ENCODE peak calls at places on chromosomes 2 and 18, in six cellular contexts. Y is H1, A is GM12892, G is K562, H is SK-N-SH, S is HepG2. L is an unnamed sample.

GRCh38 chr2:96389728-96390127 is 54.2 kb downstream of the NCAPH start:
- DNase-seq in A (no peak), S (no peak), Y (no peak), H (no peak), G (no peak), L (no peak)

GRCh38 chr2:28835787-28836186 is 25.2 kb downstream of the SPDYA start:
- DNase-seq in H (no peak), S (no peak), A (no peak), G (no peak), Y (no peak), L (no peak)

GRCh38 chr2:165927774-165928173 is 25.8 kb downstream of the TTC21B start:
- DNase-seq in G (no peak), H (no peak), Y (no peak), S (no peak), A (no peak), L (no peak)

GRCh38 chr2:5933669-5934068 is 241.5 kb downstream of the SOX11 start:
- DNase-seq in A (no peak), G (no peak), Y (no peak), H (no peak), S (no peak), L (no peak)

GRCh38 chr2:83221258-83221657 is 1237.8 kb downstream of the SUCLG1 start:
- DNase-seq in Y (no peak), H (no peak), A (no peak), S (no peak), G (no peak), L (no peak)

GRCh38 chr18:45749918-45750689 is 26.1 kb downstream of the SLC14A1 start:
- DNase-seq in S (no peak), H (no peak), Y (no peak), A (no peak), G (no peak), L (no peak)

GRCh38 chr2:65059071-65059470 is 2.9 kb downstream of the CEP68 start:
- DNase-seq in H (no peak), G (no peak), A (no peak), S (no peak), Y (no peak), L (no peak)

GRCh38 chr2:45145073-45145899 is 136.0 kb upstream of the SIX2 start:
- DNase-seq in G (peak), Y (no peak), H (no peak), A (no peak), S (no peak), L (no peak)

GRCh38 chr2:35989523-35989922 is 366.1 kb upstream of the CRIM1 start:
- DNase-seq in A (no peak), S (peak), Y (peak), G (no peak), H (no peak), L (no peak)

GRCh38 chr2:15506231-15506819 is 54.8 kb downstream of the NBAS start:
- DNase-seq in Y (no peak), S (no peak), H (no peak), A (no peak), G (no peak), L (no peak)

GRCh38 chr18:13831864-13832508 is 8.0 kb downstream of the MC5R start:
- DNase-seq in A (no peak), Y (no peak), H (no peak), G (peak), S (peak), L (no peak)

GRCh38 chr2:86787701-86788100 is 3.0 kb downstream of the CD8A start:
- DNase-seq in A (no peak), S (no peak), G (no peak), Y (no peak), H (peak), L (no peak)

GRCh38 chr2:149420053-149420963 is 89.9 kb downstream of the LYPD6 start:
- DNase-seq in Y (no peak), S (peak), H (no peak), A (no peak), G (no peak), L (no peak)

GRCh38 chr2:45406626-45407025 is 204.4 kb downstream of the SRBD1 start:
- DNase-seq in G (no peak), A (no peak), H (no peak), S (no peak), Y (no peak), L (no peak)

GRCh38 chr2:210961249-210961648 is 404.9 kb downstream of the CPS1 start:
- DNase-seq in Y (no peak), H (no peak), A (no peak), S (peak), G (no peak), L (no peak)

GRCh38 chr18:79515944-79516351 is 120.2 kb downstream of the NFATC1 start:
- DNase-seq in Y (no peak), S (peak), G (peak), A (no peak), H (no peak), L (no peak)

GRCh38 chr2:187505064-187505672 is 49.1 kb downstream of the TFPI start:
- DNase-seq in Y (no peak), G (no peak), S (no peak), A (no peak), H (no peak), L (no peak)

GRCh38 chr2:240814946-240815760 is 4.9 kb downstream of the KIF1A start:
- DNase-seq in H (no peak), Y (no peak), G (no peak), S (no peak), A (no peak), L (no peak)

GRCh38 chr2:241635756-241636155 is 1.2 kb downstream of the THAP4 start:
- DNase-seq in G (peak), S (peak), H (no peak), A (no peak), Y (no peak), L (no peak)

GRCh38 chr2:119426801-119427395 is 4.8 kb upstream of the TMEM37 start:
- DNase-seq in G (peak), A (no peak), S (peak), Y (no peak), H (no peak), L (no peak)

GRCh38 chr2:128271186-128271890 is 47.3 kb downstream of the HS6ST1 start:
- DNase-seq in H (no peak), A (no peak), G (no peak), Y (no peak), S (no peak), L (no peak)

GRCh38 chr2:48849770-48850169 is 94.2 kb upstream of the LHCGR start:
- DNase-seq in S (no peak), G (no peak), A (no peak), Y (no peak), H (no peak), L (no peak)

GRCh38 chr2:228648541-228648940 is 467.1 kb upstream of the SPHKAP start:
- DNase-seq in G (no peak), S (no peak), A (no peak), H (no peak), Y (no peak), L (no peak)

GRCh38 chr18:73235491-73235890 is 367.7 kb upstream of the NETO1 start:
- DNase-seq in G (no peak), S (peak), Y (peak), H (no peak), A (no peak), L (no peak)

DNA sequence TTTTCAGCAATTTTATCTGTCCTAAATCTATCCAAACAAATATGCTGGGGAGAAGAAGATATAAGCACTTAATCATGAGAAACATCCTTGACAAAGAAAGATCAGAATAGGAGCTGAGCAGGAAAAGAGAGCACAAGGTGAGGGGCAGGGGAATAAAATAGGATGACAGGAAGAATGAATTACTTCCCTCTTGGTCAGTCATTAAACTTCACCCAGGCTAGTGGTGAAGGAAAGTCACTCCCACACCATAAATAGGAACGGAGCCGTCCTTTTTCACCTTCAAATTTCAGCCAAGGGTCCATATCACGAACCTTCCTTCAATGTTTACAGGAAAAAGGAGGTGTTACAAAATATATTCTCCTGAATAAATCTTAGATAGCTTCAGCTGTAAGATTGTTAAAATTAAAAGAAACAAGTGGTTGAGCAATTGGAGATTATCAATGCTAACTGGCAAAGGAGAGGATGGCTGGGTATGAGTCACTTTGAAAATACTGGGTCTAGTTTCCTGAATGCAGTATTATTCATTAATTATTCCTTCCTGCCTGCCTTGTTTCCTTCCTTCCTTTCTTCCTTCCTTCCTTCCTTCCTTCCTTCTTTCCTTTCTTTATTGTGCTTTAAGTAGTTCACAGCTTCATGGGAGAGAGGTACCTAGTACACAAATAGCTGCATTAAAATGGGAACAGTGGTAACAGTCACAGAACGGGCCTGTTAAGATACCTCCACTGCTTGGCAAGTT is 292.3 kb upstream of the ID2 start:
- DNase-seq in A (no peak), S (no peak), G (no peak), H (no peak), Y (no peak), L (no peak)
- TF ChIP-seq TAF1 in A (no peak), S (no peak), G (no peak), H (no peak), Y (no peak), L (no peak)

GRCh38 chr2:231583982-231584381 is 8.7 kb upstream of the TEX44 start:
- DNase-seq in Y (peak), H (no peak), G (no peak), A (no peak), S (no peak), L (no peak)
- TF ChIP-seq TAF1 in Y (no peak), H (no peak), G (no peak), A (no peak), S (no peak), L (no peak)

DNA sequence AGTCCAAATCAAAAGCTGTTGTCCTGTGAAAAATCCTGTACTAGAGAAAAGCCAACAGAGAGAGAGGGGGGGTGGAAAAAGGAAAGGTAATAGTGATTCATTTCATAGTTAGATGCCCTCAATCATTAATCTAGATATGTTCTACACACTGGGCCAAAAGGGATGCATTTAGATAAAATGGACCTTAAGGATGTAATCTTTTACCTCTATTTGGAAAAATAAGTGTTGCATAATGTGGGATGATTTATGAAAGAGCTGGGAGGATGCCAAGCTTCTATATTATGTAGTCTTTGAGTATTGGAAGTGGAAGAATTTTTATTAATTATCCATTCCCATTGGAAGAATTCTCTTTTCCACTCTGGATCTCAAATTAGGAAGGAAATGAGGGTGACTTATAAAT is 480.5 kb upstream of the ZEB2 start:
- DNase-seq in G (no peak), S (no peak), A (no peak), H (no peak), Y (no peak), L (no peak)
- TF ChIP-seq TAF1 in G (no peak), S (no peak), A (no peak), H (no peak), Y (no peak), L (no peak)

DNA sequence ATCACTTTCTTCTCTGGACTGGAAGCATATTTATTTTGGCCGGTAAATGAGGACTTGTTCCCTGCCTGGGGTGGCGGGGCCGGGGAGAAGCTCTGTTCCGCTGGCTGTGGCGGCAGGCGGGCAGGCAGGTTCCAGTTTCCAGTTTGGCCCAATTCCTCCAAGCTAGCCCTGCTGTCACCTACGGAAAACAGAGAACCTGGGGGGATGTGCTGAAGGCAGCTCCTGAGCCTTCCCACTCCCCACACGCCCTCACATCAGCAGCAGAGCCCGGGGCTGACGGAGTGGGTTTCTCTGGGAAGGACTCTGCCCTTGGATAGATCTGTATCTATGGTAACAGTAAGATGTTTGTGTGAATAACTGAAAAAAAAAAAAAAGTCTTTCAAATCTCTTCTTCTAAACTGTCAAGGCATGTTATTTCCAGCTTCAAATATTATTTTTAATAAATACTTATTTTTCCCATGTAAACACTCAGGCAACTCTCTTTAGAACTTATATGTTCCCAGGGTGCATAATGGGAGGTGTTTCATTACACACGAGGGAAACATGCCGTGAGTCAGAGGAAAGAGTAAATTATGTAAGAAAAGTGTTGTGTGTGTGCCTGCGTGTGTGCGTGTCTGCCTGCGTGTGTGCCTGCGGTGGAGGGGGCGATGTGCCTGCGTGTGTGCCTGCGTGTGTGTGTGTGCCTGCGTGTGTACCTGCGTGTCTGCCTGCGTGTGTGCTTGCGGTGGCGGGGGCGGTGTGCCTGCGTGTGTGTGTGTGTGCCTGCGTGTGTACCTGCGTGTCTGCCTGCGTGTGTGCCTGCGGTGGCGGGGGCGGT is 116.1 kb upstream of the ZNF516 start:
- DNase-seq in A (no peak), G (no peak), H (peak), S (no peak), Y (no peak), L (no peak)
- TF ChIP-seq TAF1 in A (no peak), G (no peak), H (no peak), S (no peak), Y (no peak), L (no peak)